ENCODE peak calls at places on chromosome 11, in five cellular contexts. D is WERI-Rb-1, N is GM12891, K is NCI-H1417, L is NCI-H1930. M is an unnamed sample.

GRCh38 chr11:70270877-70271634 is 566 bp downstream of the PPFIA1 start:
- DNase-seq in K (no peak), N (peak), D (peak), L (no peak), M (peak)

GRCh38 chr11:125433454-125434121 is 62.5 kb downstream of the FEZ1 start:
- DNase-seq in K (no peak), D (peak), N (peak), L (no peak), M (peak)

GRCh38 chr11:66846671-66847091 is 3.4 kb downstream of the RCE1 start:
- DNase-seq in L (no peak), D (no peak), K (no peak), N (no peak), M (no peak)

GRCh38 chr11:120066738-120067303 is 71.1 kb downstream of the TRIM29 start:
- DNase-seq in K (no peak), N (no peak), D (no peak), L (no peak), M (no peak)

GRCh38 chr11:67610302-67610868 is 3.6 kb downstream of the NDUFV1 start:
- DNase-seq in D (no peak), K (no peak), N (no peak), L (no peak), M (no peak)

GRCh38 chr11:99548264-99548663 is 527.5 kb downstream of the CNTN5 start:
- DNase-seq in K (no peak), N (no peak), L (no peak), D (no peak), M (no peak)

GRCh38 chr11:60718524-60719316 is 5.8 kb upstream of the MS4A18 start:
- DNase-seq in L (no peak), K (no peak), N (no peak), D (no peak), M (no peak)

GRCh38 chr11:29518389-29519174 is 498.2 kb downstream of the KCNA4 start:
- DNase-seq in K (no peak), D (peak), N (no peak), L (no peak), M (no peak)

GRCh38 chr11:94776351-94777321 is 8.5 kb downstream of the AMOTL1 start:
- DNase-seq in D (no peak), K (peak), N (no peak), L (peak), M (no peak)

GRCh38 chr11:60699282-60699681 is at the start of gene MS4A8:
- DNase-seq in D (peak), K (peak), L (peak), N (no peak), M (no peak)

GRCh38 chr11:134556186-134556585 is 144.1 kb upstream of the B3GAT1 start:
- DNase-seq in N (no peak), K (no peak), D (no peak), L (no peak), M (no peak)

GRCh38 chr11:62501432-62501891 is 45.1 kb downstream of the AHNAK start:
- DNase-seq in K (no peak), N (no peak), L (no peak), D (no peak), M (peak)

GRCh38 chr11:27497284-27497866 is 9.2 kb downstream of the LIN7C start:
- DNase-seq in K (no peak), L (no peak), D (no peak), N (no peak), M (peak)

M was measured in GM13976.